ENCODE peak calls at places on chromosomes 7 and 10, in four cellular contexts. One of them, this sample, is unnamed.

GRCh38 chr10:75352650-75353049 is 48.9 kb downstream of the ZNF503 start:
- DNase-seq in GM23248: peak; percentile 4
- DNase-seq in cardiac fibroblast: no peak
- DNase-seq in heart left ventricle: no peak
- DNase-seq in this sample: peak; percentile 24

GRCh38 chr10:31034041-31034918 is 2.6 kb upstream of the ZNF438 start:
- DNase-seq in GM23248: peak; percentile 93
- DNase-seq in cardiac fibroblast: peak; percentile 94
- DNase-seq in heart left ventricle: no peak
- DNase-seq in this sample: peak; percentile 98

GRCh38 chr10:71084061-71084817 is 128.1 kb upstream of the UNC5B start:
- DNase-seq in GM23248: no peak
- DNase-seq in cardiac fibroblast: no peak
- DNase-seq in heart left ventricle: no peak
- DNase-seq in this sample: no peak

GRCh38 chr7:80134536-80135305 is at the start of gene GNAI1:
- DNase-seq in GM23248: peak; percentile 88
- DNase-seq in cardiac fibroblast: peak; percentile 88
- DNase-seq in heart left ventricle: peak; percentile 71
- DNase-seq in this sample: peak; percentile 84

GRCh38 chr7:127895360-127895759 is 135.9 kb downstream of the LRRC4 start:
- DNase-seq in GM23248: no peak
- DNase-seq in cardiac fibroblast: no peak
- DNase-seq in heart left ventricle: no peak
- DNase-seq in this sample: no peak

GRCh38 chr10:62580396-62580795 is 206.2 kb downstream of the ZNF365 start:
- DNase-seq in GM23248: peak; percentile 57
- DNase-seq in cardiac fibroblast: no peak
- DNase-seq in heart left ventricle: no peak
- DNase-seq in this sample: no peak

GRCh38 chr10:104077282-104078151 is 8.2 kb downstream of the COL17A1 start:
- DNase-seq in GM23248: no peak
- DNase-seq in cardiac fibroblast: no peak
- DNase-seq in heart left ventricle: no peak
- DNase-seq in this sample: peak; percentile 12

GRCh38 chr10:124354411-124355382 is 64.0 kb downstream of the OAT start:
- DNase-seq in GM23248: peak; percentile 67
- DNase-seq in cardiac fibroblast: peak; percentile 82
- DNase-seq in heart left ventricle: peak; percentile 71
- DNase-seq in this sample: peak; percentile 91

GRCh38 chr10:18400911-18401260 is 250.5 kb downstream of the NSUN6 start:
- DNase-seq in GM23248: peak; percentile 4
- DNase-seq in cardiac fibroblast: no peak
- DNase-seq in heart left ventricle: peak; percentile 40
- DNase-seq in this sample: no peak

GRCh38 chr10:15290671-15291070 is 80.4 kb downstream of the FAM171A1 start:
- DNase-seq in GM23248: no peak
- DNase-seq in cardiac fibroblast: no peak
- DNase-seq in heart left ventricle: no peak
- DNase-seq in this sample: no peak

GRCh38 chr7:153389261-153389660 is 629.7 kb downstream of the ACTR3B start:
- DNase-seq in GM23248: no peak
- DNase-seq in cardiac fibroblast: no peak
- DNase-seq in heart left ventricle: no peak
- DNase-seq in this sample: no peak

GRCh38 chr10:61164458-61165160 is 220.6 kb upstream of the RHOBTB1 start:
- DNase-seq in GM23248: peak; percentile 30
- DNase-seq in cardiac fibroblast: no peak
- DNase-seq in heart left ventricle: peak; percentile 23
- DNase-seq in this sample: peak; percentile 5

GRCh38 chr10:26052326-26052725 is 118.3 kb downstream of the MYO3A start:
- DNase-seq in GM23248: no peak
- DNase-seq in cardiac fibroblast: no peak
- DNase-seq in heart left ventricle: no peak
- DNase-seq in this sample: no peak

GRCh38 chr7:129781128-129781855 is 169.8 kb downstream of the NRF1 start:
- DNase-seq in GM23248: no peak
- DNase-seq in cardiac fibroblast: no peak
- DNase-seq in heart left ventricle: no peak
- DNase-seq in this sample: no peak